ENCODE peak calls at places on chromosome 4, in four cellular contexts. S, D, C and M are unnamed samples.

GRCh38 chr4:183455431-183456145 is 11.2 kb downstream of the CDKN2AIP start:
- DNase-seq in D (no peak), C (no peak), S (peak; percentile 30), M (no peak)

GRCh38 chr4:185683222-185683621 is 128.8 kb downstream of the SORBS2 start:
- DNase-seq in C (no peak), S (no peak), D (no peak), M (no peak)

GRCh38 chr4:189660737-189661330 is 279.8 kb upstream of the FRG1 start:
- DNase-seq in C (no peak), D (no peak), S (no peak), M (no peak)

GRCh38 chr4:110630621-110631402 is 7.9 kb upstream of the PITX2 start:
- DNase-seq in D (no peak), S (no peak), C (no peak), M (no peak)

GRCh38 chr4:145722561-145722960 is 42.6 kb downstream of the C4orf51 start:
- DNase-seq in S (no peak), D (no peak), C (no peak), M (no peak)

GRCh38 chr4:40233227-40233626 is 36.4 kb downstream of the RHOH start:
- DNase-seq in D (no peak), C (no peak), S (no peak), M (no peak)

GRCh38 chr4:138178566-138178965 is 63.6 kb downstream of the SLC7A11 start:
- DNase-seq in S (peak; percentile 51), D (no peak), C (no peak), M (no peak)

GRCh38 chr4:83931659-83932058 is 395.8 kb downstream of the GPAT3 start:
- DNase-seq in C (no peak), S (no peak), D (no peak), M (no peak)

GRCh38 chr4:41236046-41236445 is 20.7 kb upstream of the UCHL1 start:
- DNase-seq in D (no peak), S (no peak), C (no peak), M (no peak)

GRCh38 chr4:114562176-114562904 is 36.3 kb upstream of the UGT8 start:
- DNase-seq in S (no peak), C (no peak), D (no peak), M (no peak)

GRCh38 chr4:140168474-140168873 is 14.5 kb upstream of the MAML3 start:
- DNase-seq in S (peak; percentile 64), C (no peak), D (no peak), M (no peak)

GRCh38 chr4:189341881-189342280 is 598.8 kb upstream of the FRG1 start:
- DNase-seq in C (no peak), D (no peak), S (no peak), M (no peak)

GRCh38 chr4:38791005-38791404 is 8.2 kb upstream of the TLR10 start:
- DNase-seq in D (no peak), S (no peak), C (no peak), M (no peak)

GRCh38 chr4:37138019-37138653 is 106.4 kb upstream of the NWD2 start:
- DNase-seq in D (no peak), S (no peak), C (no peak), M (no peak)

GRCh38 chr4:10737335-10737734 is 52.8 kb upstream of the CLNK start:
- DNase-seq in D (no peak), S (peak; percentile 69), C (no peak), M (no peak)

GRCh38 chr4:155571184-155571944 is 95.3 kb upstream of the GUCY1A1 start:
- DNase-seq in S (no peak), C (no peak), D (no peak), M (no peak)

GRCh38 chr4:10028910-10029309 is 7.6 kb upstream of the SLC2A9 start:
- DNase-seq in S (no peak), C (no peak), D (no peak), M (no peak)

GRCh38 chr4:116118216-116118615 is 967.2 kb downstream of the TRAM1L1 start:
- DNase-seq in D (no peak), S (no peak), C (no peak), M (no peak)

GRCh38 chr4:81436096-81436495 is 35.6 kb downstream of the RASGEF1B start:
- DNase-seq in S (no peak), D (no peak), C (no peak), M (no peak)

GRCh38 chr4:81432825-81433224 is 38.9 kb downstream of the RASGEF1B start:
- DNase-seq in D (no peak), C (no peak), S (no peak), M (no peak)

GRCh38 chr4:81442479-81443085 is 29.1 kb downstream of the RASGEF1B start:
- DNase-seq in C (no peak), S (peak; percentile 58), D (no peak), M (no peak)

DNA sequence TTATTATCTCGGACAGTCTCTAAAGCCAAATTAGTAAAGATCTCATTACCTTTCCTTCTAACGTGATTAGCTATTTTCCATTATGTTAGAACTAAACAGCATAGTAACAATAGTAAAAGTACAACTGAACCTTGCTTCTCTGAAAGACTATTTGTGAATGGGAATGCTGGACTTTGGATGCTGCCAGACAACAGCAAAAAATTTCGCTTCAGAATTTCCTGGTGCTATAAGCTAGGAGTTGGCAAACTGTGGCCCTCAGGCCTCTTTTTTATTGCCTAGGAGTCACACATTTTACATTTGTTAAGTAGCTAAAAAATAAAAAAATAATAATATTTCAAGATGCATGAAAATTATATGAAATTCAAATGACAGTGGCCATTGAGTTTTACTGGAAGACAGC is 34.8 kb downstream of the RASGEF1B start:
- DNase-seq in C (no peak), D (no peak), S (no peak), M (no peak)
- H3K4me2 ChIP-seq in C (no peak overlapping the region), D (no peak overlapping the region), S (no peak overlapping the region), M (no peak overlapping the region)

DNA sequence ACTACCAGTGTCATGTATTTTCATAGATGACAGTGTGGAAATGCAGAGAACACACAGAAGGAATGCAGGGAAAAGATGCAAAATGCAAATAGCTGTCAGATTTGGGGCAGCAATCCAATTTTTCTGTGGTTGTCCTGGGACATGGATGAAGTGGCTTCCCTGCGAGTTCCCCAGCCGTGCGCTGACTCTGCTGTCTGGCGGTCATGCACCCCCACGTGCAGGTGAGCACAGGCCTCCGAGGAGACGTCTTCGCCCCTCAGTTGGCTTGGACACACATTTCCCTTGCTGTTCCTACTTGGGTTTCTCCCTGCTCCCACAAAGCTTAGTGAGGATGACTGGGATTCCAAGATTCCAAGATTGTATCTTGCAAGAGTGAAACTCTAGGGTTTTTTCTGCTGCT is 24.4 kb downstream of the BLOC1S4 start:
- DNase-seq in D (no peak), C (no peak), S (no peak), M (no peak)
- H3K4me2 ChIP-seq in D (no peak overlapping the region), C (no peak overlapping the region), S (no peak overlapping the region), M (no peak overlapping the region)

DNA sequence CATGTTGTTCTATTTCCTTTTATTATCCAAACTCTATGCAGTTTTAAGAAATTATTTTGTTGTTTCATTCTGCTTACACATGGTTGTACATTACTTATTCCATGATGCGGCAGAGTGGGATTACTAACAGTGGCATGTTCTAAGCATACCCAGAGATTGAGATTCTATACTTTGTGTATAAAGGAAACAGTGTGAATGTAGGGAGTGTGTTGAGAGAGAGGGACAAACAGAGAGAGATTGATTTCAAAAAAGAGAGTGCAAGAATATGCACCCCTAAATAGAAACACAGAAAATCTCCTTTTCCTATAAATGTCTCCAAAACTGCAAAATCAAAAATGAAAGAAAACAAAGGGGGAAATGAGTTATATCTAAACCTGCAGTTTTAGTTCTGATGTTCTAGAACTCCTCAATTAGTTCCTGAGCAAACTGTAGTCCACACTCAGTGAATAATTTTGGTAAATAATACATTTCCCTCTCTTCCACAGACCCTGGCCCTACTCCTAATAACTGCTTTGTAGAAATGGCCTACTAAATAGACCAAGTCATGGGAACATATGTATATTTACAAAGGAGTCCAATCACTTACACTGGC is 31.0 kb downstream of the SLC9B1 start:
- DNase-seq in S (no peak), D (no peak), C (no peak), M (no peak)
- H3K4me2 ChIP-seq in S (no peak overlapping the region), D (no peak overlapping the region), C (no peak overlapping the region), M (no peak overlapping the region)

GRCh38 chr4:16893141-16893571 is 5.3 kb downstream of the LDB2 start:
- DNase-seq in D (no peak), C (no peak), S (peak; percentile 34), M (no peak)

GRCh38 chr4:16890651-16891050 is 7.8 kb downstream of the LDB2 start:
- DNase-seq in S (no peak), D (no peak), C (no peak), M (no peak)

GRCh38 chr4:16897351-16897750 is 1.1 kb downstream of the LDB2 start:
- DNase-seq in D (no peak), S (peak; percentile 30), C (no peak), M (no peak)

GRCh38 chr4:16896871-16897270 is 1.6 kb downstream of the LDB2 start:
- DNase-seq in S (peak; percentile 86), D (no peak), C (no peak), M (no peak)

DNA sequence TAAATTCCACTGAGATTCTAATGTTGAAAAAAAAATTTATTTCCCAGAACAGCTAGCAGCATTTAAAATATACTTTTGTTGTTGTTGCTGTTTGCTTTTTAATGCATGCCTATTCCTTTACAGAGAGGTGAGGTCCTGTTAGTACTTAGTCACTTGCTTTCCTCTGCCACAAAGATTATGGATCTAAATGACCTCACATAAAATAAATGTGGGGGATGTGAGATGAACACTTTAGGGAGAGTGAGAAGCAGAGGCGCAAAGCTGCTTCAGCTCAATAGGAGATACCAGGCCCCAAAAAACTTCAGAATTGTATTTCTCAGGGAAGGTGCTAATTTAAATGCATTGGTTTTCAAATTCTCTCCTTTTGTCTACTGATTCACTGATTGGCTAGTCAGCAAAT is 4.0 kb downstream of the LDB2 start:
- DNase-seq in C (no peak), S (peak; percentile 47), D (no peak), M (no peak)
- H3K4me2 ChIP-seq in C (no peak overlapping the region), S (peak overlapping the region; percentile 36), D (no peak overlapping the region), M (no peak overlapping the region)

GRCh38 chr4:177375971-177376370 is 66.3 kb downstream of the AGA start:
- DNase-seq in S (no peak), D (no peak), C (no peak), M (no peak)

GRCh38 chr4:177385576-177386320 is 56.5 kb downstream of the AGA start:
- DNase-seq in D (no peak), C (no peak), S (peak; percentile 5), M (no peak)

GRCh38 chr4:177381762-177382310 is 60.4 kb downstream of the AGA start:
- DNase-seq in D (no peak), C (no peak), S (no peak), M (no peak)

GRCh38 chr4:177384856-177385396 is 57.3 kb downstream of the AGA start:
- DNase-seq in D (no peak), C (no peak), S (no peak), M (no peak)

GRCh38 chr4:177380730-177381287 is 61.4 kb downstream of the AGA start:
- DNase-seq in C (no peak), S (no peak), D (peak; percentile 17), M (peak; percentile 9)
- H3K4me2 ChIP-seq in C (no peak overlapping the region), S (no peak overlapping the region), D (no peak overlapping the region), M (no peak overlapping the region)